ENCODE peak calls at places on chromosome 14, in five cellular contexts. One of them, this sample, is unnamed.

GRCh38 chr14:61894452-61895077 is 132.3 kb downstream of the SNAPC1 start:
- DNase-seq in uterus: peak
- DNase-seq in lower leg skin: peak
- DNase-seq in natural killer cell: peak
- DNase-seq in astrocyte of the spinal cord: peak
- DNase-seq in this sample: no peak

GRCh38 chr14:90781876-90782275 is 34.4 kb downstream of the TTC7B start:
- DNase-seq in uterus: no peak
- DNase-seq in lower leg skin: no peak
- DNase-seq in natural killer cell: no peak
- DNase-seq in astrocyte of the spinal cord: no peak
- DNase-seq in this sample: no peak

GRCh38 chr14:62143235-62143634 is 381.0 kb downstream of the SNAPC1 start:
- DNase-seq in uterus: peak
- DNase-seq in lower leg skin: no peak
- DNase-seq in natural killer cell: no peak
- DNase-seq in astrocyte of the spinal cord: peak
- DNase-seq in this sample: no peak

GRCh38 chr14:88430976-88431375 is 45.5 kb downstream of the SPATA7 start:
- DNase-seq in uterus: no peak
- DNase-seq in lower leg skin: no peak
- DNase-seq in natural killer cell: no peak
- DNase-seq in astrocyte of the spinal cord: no peak
- DNase-seq in this sample: no peak

GRCh38 chr14:90495357-90496276 is 98.8 kb downstream of the CALM1 start:
- DNase-seq in uterus: no peak
- DNase-seq in lower leg skin: no peak
- DNase-seq in natural killer cell: peak
- DNase-seq in astrocyte of the spinal cord: peak
- DNase-seq in this sample: no peak

GRCh38 chr14:97456958-97457357 is 659.8 kb downstream of the VRK1 start:
- DNase-seq in uterus: no peak
- DNase-seq in lower leg skin: no peak
- DNase-seq in natural killer cell: peak
- DNase-seq in astrocyte of the spinal cord: no peak
- DNase-seq in this sample: no peak

GRCh38 chr14:92121207-92121669 is 268 bp downstream of the NDUFB1 start:
- DNase-seq in uterus: no peak
- DNase-seq in lower leg skin: peak
- DNase-seq in natural killer cell: no peak
- DNase-seq in astrocyte of the spinal cord: peak
- DNase-seq in this sample: no peak

GRCh38 chr14:100640481-100641273 is 53.5 kb upstream of the BEGAIN start:
- DNase-seq in uterus: no peak
- DNase-seq in lower leg skin: no peak
- DNase-seq in natural killer cell: peak
- DNase-seq in astrocyte of the spinal cord: peak
- DNase-seq in this sample: no peak

GRCh38 chr14:99690636-99691035 is 6.5 kb downstream of the CYP46A1 start:
- DNase-seq in uterus: no peak
- DNase-seq in lower leg skin: no peak
- DNase-seq in natural killer cell: no peak
- DNase-seq in astrocyte of the spinal cord: no peak
- DNase-seq in this sample: no peak

GRCh38 chr14:66999978-67000377 is 189.3 kb upstream of the GARIN2 start:
- DNase-seq in uterus: no peak
- DNase-seq in lower leg skin: no peak
- DNase-seq in natural killer cell: no peak
- DNase-seq in astrocyte of the spinal cord: no peak
- DNase-seq in this sample: no peak

GRCh38 chr14:22567437-22567836 is 21.6 kb downstream of the DAD1 start:
- DNase-seq in uterus: no peak
- DNase-seq in lower leg skin: no peak
- DNase-seq in natural killer cell: no peak
- DNase-seq in astrocyte of the spinal cord: no peak
- DNase-seq in this sample: no peak

GRCh38 chr14:72098202-72098601 is 166.0 kb downstream of the RGS6 start:
- DNase-seq in uterus: no peak
- DNase-seq in lower leg skin: no peak
- DNase-seq in natural killer cell: no peak
- DNase-seq in astrocyte of the spinal cord: no peak
- DNase-seq in this sample: no peak

GRCh38 chr14:59870277-59871165 is at the start of gene RTN1:
- DNase-seq in uterus: peak
- DNase-seq in lower leg skin: peak
- DNase-seq in natural killer cell: no peak
- DNase-seq in astrocyte of the spinal cord: peak
- DNase-seq in this sample: peak

GRCh38 chr14:104599446-104599845 is 5.1 kb downstream of the TMEM179 start:
- DNase-seq in uterus: no peak
- DNase-seq in lower leg skin: no peak
- DNase-seq in natural killer cell: no peak
- DNase-seq in astrocyte of the spinal cord: no peak
- DNase-seq in this sample: no peak

GRCh38 chr14:105458010-105458409 is 16.6 kb upstream of the CRIP2 start:
- DNase-seq in uterus: no peak
- DNase-seq in lower leg skin: no peak
- DNase-seq in natural killer cell: no peak
- DNase-seq in astrocyte of the spinal cord: no peak
- DNase-seq in this sample: no peak

GRCh38 chr14:20697273-20698017 is 8.9 kb downstream of the ANG start:
- DNase-seq in uterus: peak
- DNase-seq in lower leg skin: peak
- DNase-seq in natural killer cell: peak
- DNase-seq in astrocyte of the spinal cord: peak
- DNase-seq in this sample: peak

GRCh38 chr14:70827366-70828151 is 18.2 kb upstream of the MAP3K9 start:
- DNase-seq in uterus: no peak
- DNase-seq in lower leg skin: no peak
- DNase-seq in natural killer cell: no peak
- DNase-seq in astrocyte of the spinal cord: no peak
- DNase-seq in this sample: no peak

GRCh38 chr14:93333631-93334095 is 827 bp upstream of the BTBD7 start:
- DNase-seq in uterus: no peak
- DNase-seq in lower leg skin: no peak
- DNase-seq in natural killer cell: no peak
- DNase-seq in astrocyte of the spinal cord: peak
- DNase-seq in this sample: no peak

GRCh38 chr14:104400355-104400754 is 179.2 kb upstream of the C14orf180 start:
- DNase-seq in uterus: no peak
- DNase-seq in lower leg skin: no peak
- DNase-seq in natural killer cell: no peak
- DNase-seq in astrocyte of the spinal cord: no peak
- DNase-seq in this sample: no peak

GRCh38 chr14:103594265-103594664 is 31.5 kb downstream of the COA8 start:
- DNase-seq in uterus: peak
- DNase-seq in lower leg skin: no peak
- DNase-seq in natural killer cell: no peak
- DNase-seq in astrocyte of the spinal cord: peak
- DNase-seq in this sample: no peak

GRCh38 chr14:99883866-99884650 is 90.8 kb downstream of the EML1 start:
- DNase-seq in uterus: no peak
- DNase-seq in lower leg skin: no peak
- DNase-seq in natural killer cell: no peak
- DNase-seq in astrocyte of the spinal cord: no peak
- DNase-seq in this sample: no peak

GRCh38 chr14:42057176-42057575 is 450.5 kb downstream of the LRFN5 start:
- DNase-seq in uterus: no peak
- DNase-seq in lower leg skin: no peak
- DNase-seq in natural killer cell: no peak
- DNase-seq in astrocyte of the spinal cord: peak
- DNase-seq in this sample: no peak

GRCh38 chr14:22598896-22599244 is 770 bp downstream of the ABHD4 start:
- DNase-seq in uterus: peak
- DNase-seq in lower leg skin: no peak
- DNase-seq in natural killer cell: no peak
- DNase-seq in astrocyte of the spinal cord: peak
- DNase-seq in this sample: no peak

GRCh38 chr14:29654910-29655590 is 272.6 kb downstream of the PRKD1 start:
- DNase-seq in uterus: no peak
- DNase-seq in lower leg skin: no peak
- DNase-seq in natural killer cell: no peak
- DNase-seq in astrocyte of the spinal cord: peak
- DNase-seq in this sample: no peak

GRCh38 chr14:85580536-85581165 is 50.7 kb downstream of the FLRT2 start:
- DNase-seq in uterus: no peak
- DNase-seq in lower leg skin: no peak
- DNase-seq in natural killer cell: no peak
- DNase-seq in astrocyte of the spinal cord: no peak
- DNase-seq in this sample: no peak

GRCh38 chr14:24734917-24735500 is 101.0 kb upstream of the GZMB start:
- DNase-seq in uterus: no peak
- DNase-seq in lower leg skin: peak
- DNase-seq in natural killer cell: no peak
- DNase-seq in astrocyte of the spinal cord: peak
- DNase-seq in this sample: no peak

GRCh38 chr14:100297320-100298300 is 8.6 kb downstream of the SLC25A29 start:
- DNase-seq in uterus: peak
- DNase-seq in lower leg skin: peak
- DNase-seq in natural killer cell: no peak
- DNase-seq in astrocyte of the spinal cord: peak
- DNase-seq in this sample: peak

GRCh38 chr14:33950320-33951182 is at the start of gene EGLN3:
- DNase-seq in uterus: peak
- DNase-seq in lower leg skin: peak
- DNase-seq in natural killer cell: peak
- DNase-seq in astrocyte of the spinal cord: peak
- DNase-seq in this sample: peak

DNA sequence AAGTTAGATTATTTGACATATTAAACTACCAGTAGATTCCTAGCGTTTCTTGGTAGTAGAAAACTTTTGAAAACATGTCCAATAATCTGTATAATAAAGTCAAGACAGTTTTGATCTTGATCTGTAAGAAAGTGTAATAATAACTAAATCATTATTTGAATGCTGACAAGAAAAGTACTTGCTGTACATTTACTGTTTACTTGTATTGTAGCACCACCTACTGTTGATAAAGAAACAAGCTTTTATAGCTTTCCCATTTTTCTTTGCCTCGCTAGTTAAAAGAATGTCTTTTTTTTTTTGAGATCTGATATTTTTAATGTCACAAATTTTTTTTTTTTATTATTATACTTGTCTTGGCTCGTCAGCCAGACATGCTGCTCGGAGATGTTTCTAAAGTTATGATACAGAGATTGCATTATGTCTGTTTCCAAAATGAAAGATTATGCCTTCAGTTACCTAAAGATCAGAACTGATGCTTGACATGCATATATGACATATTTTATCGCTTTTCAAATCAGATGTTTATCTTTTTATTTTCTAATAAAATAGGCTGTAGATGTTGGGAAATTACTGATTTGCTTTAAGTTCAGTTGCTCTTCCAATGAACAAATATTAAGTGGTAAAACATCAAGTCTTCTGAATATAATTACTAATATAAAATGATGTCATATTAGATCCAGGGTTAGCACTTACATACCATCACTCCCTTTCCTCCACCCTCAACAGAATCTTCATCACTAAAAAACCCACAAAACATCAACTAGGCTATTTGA is 140.5 kb downstream of the AKAP6 start:
- DNase-seq in uterus: no peak
- DNase-seq in lower leg skin: no peak
- DNase-seq in natural killer cell: no peak
- DNase-seq in astrocyte of the spinal cord: peak
- DNase-seq in this sample: no peak
- TF ChIP-seq CTCF in uterus: peak
- TF ChIP-seq CTCF in lower leg skin: no peak
- TF ChIP-seq CTCF in natural killer cell: peak
- TF ChIP-seq CTCF in astrocyte of the spinal cord: peak
- TF ChIP-seq CTCF in this sample: no peak

DNA sequence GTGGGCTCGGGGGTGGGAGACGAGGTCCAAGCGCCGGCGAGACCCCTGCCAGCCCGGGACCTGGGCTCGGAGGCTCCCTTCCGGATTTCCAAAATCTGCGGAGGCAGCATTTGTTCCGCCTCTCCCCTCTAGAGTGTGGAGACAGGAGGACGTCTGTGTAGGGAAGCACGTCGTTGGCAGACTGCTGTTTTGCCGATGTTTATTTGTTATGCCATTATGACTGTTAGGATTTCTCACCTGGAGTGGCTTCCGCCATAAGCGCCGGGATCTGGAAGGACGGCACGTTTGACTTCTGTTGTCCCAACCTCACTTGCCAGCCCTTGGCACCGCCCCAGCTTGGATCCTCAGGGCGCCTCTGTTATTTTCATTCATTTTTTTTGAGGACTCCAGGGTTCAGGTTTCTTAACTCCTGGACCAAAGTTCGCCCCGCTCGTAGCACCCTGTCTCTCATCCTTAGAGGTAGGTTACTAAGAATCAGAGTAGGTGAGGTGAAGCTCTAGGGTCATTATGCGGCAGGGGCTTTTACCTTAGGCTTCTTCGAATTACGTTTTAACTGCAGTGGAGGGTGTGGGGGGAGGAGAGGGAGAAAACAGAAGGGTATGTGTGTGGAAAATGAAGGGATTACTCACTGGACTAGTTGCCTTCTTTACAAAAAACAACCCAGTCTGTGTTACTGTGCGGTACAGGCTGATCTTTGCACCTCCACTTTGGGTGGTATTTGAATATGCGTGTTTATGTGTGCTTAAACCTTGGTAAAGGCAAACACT is 547 bp upstream of the PYGL start:
- DNase-seq in uterus: peak
- DNase-seq in lower leg skin: peak
- DNase-seq in natural killer cell: no peak
- DNase-seq in astrocyte of the spinal cord: peak
- DNase-seq in this sample: no peak
- TF ChIP-seq CTCF in uterus: no peak
- TF ChIP-seq CTCF in lower leg skin: no peak
- TF ChIP-seq CTCF in natural killer cell: no peak
- TF ChIP-seq CTCF in astrocyte of the spinal cord: no peak
- TF ChIP-seq CTCF in this sample: no peak

GRCh38 chr14:58151701-58152568 is at the start of gene ARMH4:
- DNase-seq in uterus: peak
- DNase-seq in lower leg skin: peak
- DNase-seq in natural killer cell: peak
- DNase-seq in astrocyte of the spinal cord: peak
- DNase-seq in this sample: no peak
- TF ChIP-seq CTCF in uterus: peak
- TF ChIP-seq CTCF in lower leg skin: no peak
- TF ChIP-seq CTCF in natural killer cell: no peak
- TF ChIP-seq CTCF in astrocyte of the spinal cord: no peak
- TF ChIP-seq CTCF in this sample: no peak

DNA sequence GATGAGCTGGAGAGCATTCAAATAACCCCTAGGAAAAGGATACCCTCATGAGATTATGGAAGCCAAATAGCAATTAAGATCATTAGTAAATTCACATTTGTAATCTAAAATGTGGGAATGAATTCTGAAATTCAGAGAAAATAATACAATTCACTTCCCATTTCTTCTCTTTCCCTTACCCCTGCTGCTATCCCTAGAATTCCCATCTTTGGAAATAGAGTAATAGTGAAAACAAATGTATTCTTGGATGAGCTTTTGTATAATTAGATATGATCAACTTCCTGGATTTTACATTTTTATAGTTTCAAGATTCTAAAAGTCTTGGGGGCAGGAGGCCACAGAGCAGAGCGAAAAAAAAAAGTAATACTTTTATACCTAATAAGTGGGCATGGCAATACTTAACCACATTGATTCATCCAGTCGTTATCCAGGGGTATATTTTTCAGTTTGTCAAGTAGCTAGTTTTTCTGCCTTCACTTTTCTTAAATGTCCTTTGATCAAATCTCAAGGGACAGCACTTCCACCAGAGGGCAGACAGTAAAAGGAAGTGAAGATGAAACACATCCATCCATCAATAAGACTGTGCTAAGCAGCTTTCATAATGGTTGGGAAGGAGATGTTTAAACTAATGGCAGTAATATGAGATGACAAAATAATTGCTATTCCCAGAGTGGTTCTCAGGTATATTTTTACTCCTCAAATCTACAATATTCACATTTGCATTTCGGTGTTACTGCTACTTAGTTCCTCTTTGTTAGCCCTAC is 401.3 kb downstream of the DIO2 start:
- DNase-seq in uterus: no peak
- DNase-seq in lower leg skin: no peak
- DNase-seq in natural killer cell: no peak
- DNase-seq in astrocyte of the spinal cord: no peak
- DNase-seq in this sample: no peak
- TF ChIP-seq CTCF in uterus: no peak
- TF ChIP-seq CTCF in lower leg skin: no peak
- TF ChIP-seq CTCF in natural killer cell: no peak
- TF ChIP-seq CTCF in astrocyte of the spinal cord: peak
- TF ChIP-seq CTCF in this sample: no peak

This sample was measured in CD14-positive monocyte.